ENCODE peak calls at places on chromosomes 13 and 19, in seven cellular contexts. W is chondrocyte, R is mucosa of descending colon, O is body of pancreas, A is esophagus squamous epithelium, T is WTC11, J is heart right ventricle. B is an unnamed sample.

GRCh38 chr13:19089315-19089714 is 92.3 kb downstream of the TUBA3C start:
- DNase-seq in W (no peak), R (no peak), O (no peak), A (no peak), T (no peak), J (no peak), B (no peak)

GRCh38 chr19:31304877-31305312 is 44.3 kb downstream of the TSHZ3 start:
- DNase-seq in W (no peak), R (no peak), O (no peak), A (no peak), T (no peak), J (no peak), B (no peak)

GRCh38 chr13:73451120-73452029 is 392.6 kb downstream of the KLF5 start:
- DNase-seq in W (no peak), R (no peak), O (no peak), A (no peak), T (no peak), J (no peak), B (no peak)

GRCh38 chr19:10474962-10475451 is 28.1 kb downstream of the KEAP1 start:
- DNase-seq in W (no peak), R (no peak), O (no peak), A (no peak), T (no peak), J (no peak), B (no peak)

GRCh38 chr19:33408116-33408515 is 34.6 kb downstream of the CEBPG start:
- DNase-seq in W (peak), R (no peak), O (no peak), A (no peak), T (no peak), J (no peak), B (no peak)

GRCh38 chr13:83546476-83546875 is 335.8 kb downstream of the SLITRK1 start:
- DNase-seq in W (no peak), R (no peak), O (no peak), A (no peak), T (no peak), J (no peak), B (no peak)

GRCh38 chr13:75628811-75629210 is 7.3 kb upstream of the LMO7 start:
- DNase-seq in W (no peak), R (no peak), O (no peak), A (no peak), T (no peak), J (no peak), B (no peak)

GRCh38 chr13:51935326-51936171 is 73.8 kb downstream of the CCDC70 start:
- DNase-seq in W (no peak), R (no peak), O (peak), A (no peak), T (peak), J (no peak), B (no peak)

GRCh38 chr13:40664100-40665060 is 2.1 kb downstream of the FOXO1 start:
- DNase-seq in W (no peak), R (peak), O (peak), A (no peak), T (peak), J (peak), B (peak)

DNA sequence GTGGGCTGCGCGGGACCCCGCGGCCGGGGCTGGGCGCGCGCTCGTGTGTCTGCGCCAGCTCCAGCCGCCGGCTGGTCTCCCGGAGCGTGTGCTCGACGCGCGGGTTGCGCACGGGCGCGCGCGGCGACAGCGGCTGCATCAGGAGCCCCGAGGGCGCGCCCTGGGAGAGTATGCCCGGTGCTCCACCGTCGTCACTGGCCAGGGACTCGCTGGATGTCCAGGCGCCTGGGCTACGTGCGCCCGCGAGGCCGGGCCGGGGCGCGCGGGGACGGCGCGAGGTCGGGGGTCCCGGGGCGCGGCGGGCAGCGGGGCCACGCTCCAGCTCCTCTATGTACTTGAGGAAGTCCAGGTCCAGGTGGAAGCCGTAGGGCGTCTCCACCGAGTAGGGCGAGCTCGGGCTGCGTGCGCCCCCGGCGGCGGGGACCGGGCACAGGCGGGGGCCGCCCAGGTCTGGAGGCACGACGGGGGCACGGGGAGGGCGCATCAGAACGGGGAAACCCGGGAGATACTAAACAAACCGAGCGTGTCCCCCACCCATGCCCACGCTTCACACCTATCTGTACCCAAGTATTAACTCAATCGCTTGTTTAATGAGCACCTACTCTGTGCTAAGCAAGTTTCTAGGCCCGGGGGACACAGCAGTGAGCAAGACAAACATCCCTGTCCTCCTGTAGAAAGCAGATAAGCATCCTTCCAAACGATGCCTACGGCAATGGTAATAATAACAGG is 7.6 kb downstream of the KANK3 start:
- DNase-seq in W (no peak), R (peak), O (no peak), A (no peak), T (peak), J (no peak), B (no peak)
- TF ChIP-seq CTCF in W (peak), R (no peak), O (no peak), A (no peak), T (peak), J (no peak), B (no peak)

GRCh38 chr13:38045278-38046048 is 175.9 kb upstream of the TRPC4 start:
- DNase-seq in W (no peak), R (no peak), O (no peak), A (no peak), T (no peak), J (no peak), B (no peak)

GRCh38 chr13:38042771-38043170 is 173.2 kb upstream of the TRPC4 start:
- DNase-seq in W (no peak), R (no peak), O (no peak), A (no peak), T (no peak), J (no peak), B (no peak)

GRCh38 chr13:38044067-38044466 is 174.5 kb upstream of the TRPC4 start:
- DNase-seq in W (no peak), R (no peak), O (no peak), A (no peak), T (no peak), J (no peak), B (no peak)

GRCh38 chr13:38046049-38046376 is 176.4 kb upstream of the TRPC4 start:
- DNase-seq in W (no peak), R (no peak), O (no peak), A (no peak), T (no peak), J (no peak), B (no peak)
- TF ChIP-seq CTCF in W (peak), R (no peak), O (no peak), A (no peak), T (no peak), J (no peak), B (no peak)

GRCh38 chr13:50805805-50806204 is 37.7 kb downstream of the DLEU7 start:
- DNase-seq in W (no peak), R (no peak), O (no peak), A (no peak), T (no peak), J (no peak), B (no peak)
- TF ChIP-seq CTCF in W (peak), R (no peak), O (no peak), A (no peak), T (no peak), J (peak), B (no peak)

GRCh38 chr13:95300625-95301134 is 571 bp downstream of the ABCC4 start:
- DNase-seq in W (no peak), R (peak), O (peak), A (no peak), T (peak), J (peak), B (peak)
- TF ChIP-seq CTCF in W (peak), R (no peak), O (no peak), A (no peak), T (no peak), J (peak), B (no peak)

GRCh38 chr13:92573467-92574057 is 653.0 kb upstream of the GPC6 start:
- DNase-seq in W (no peak), R (no peak), O (no peak), A (no peak), T (peak), J (no peak), B (no peak)

GRCh38 chr13:92574499-92574898 is 652.1 kb upstream of the GPC6 start:
- DNase-seq in W (no peak), R (no peak), O (no peak), A (no peak), T (no peak), J (no peak), B (no peak)

GRCh38 chr13:92575782-92576181 is 650.8 kb upstream of the GPC6 start:
- DNase-seq in W (no peak), R (no peak), O (no peak), A (no peak), T (no peak), J (no peak), B (no peak)

GRCh38 chr13:92566767-92567166 is 659.8 kb upstream of the GPC6 start:
- DNase-seq in W (no peak), R (no peak), O (no peak), A (no peak), T (no peak), J (no peak), B (no peak)

GRCh38 chr13:92572190-92572589 is 654.4 kb upstream of the GPC6 start:
- DNase-seq in W (no peak), R (no peak), O (no peak), A (no peak), T (no peak), J (no peak), B (no peak)
- TF ChIP-seq CTCF in W (no peak), R (no peak), O (no peak), A (no peak), T (no peak), J (no peak), B (no peak)

GRCh38 chr19:8244442-8244841 is 35.3 kb downstream of the CERS4 start:
- DNase-seq in W (no peak), R (no peak), O (no peak), A (no peak), T (no peak), J (no peak), B (no peak)
- TF ChIP-seq CTCF in W (no peak), R (no peak), O (no peak), A (no peak), T (no peak), J (no peak), B (no peak)

GRCh38 chr19:1079566-1080111 is 12.7 kb downstream of the ARHGAP45 start:
- DNase-seq in W (peak), R (peak), O (no peak), A (no peak), T (no peak), J (no peak), B (peak)
- TF ChIP-seq CTCF in W (no peak), R (no peak), O (no peak), A (no peak), T (no peak), J (no peak), B (no peak)

B was measured in CD8-positive, alpha-beta T cell.